ENCODE peak calls at places on chromosomes 11 and 22, in nine cellular contexts. One of them, this sample, is unnamed. For H3K4me1, the result is how much of the 10 kb centered on the place peaks cover.

GRCh38 chr22:43417555-43417954 is 5.7 kb downstream of the MPPED1 start:
- DNase-seq in Caco-2: no peak
- DNase-seq in kidney: no peak
- DNase-seq in colonic mucosa: no peak
- DNase-seq in PC-3: no peak
- DNase-seq in cardiac muscle cell: no peak
- DNase-seq in thoracic aorta: no peak
- DNase-seq in stomach: no peak
- DNase-seq in tibial artery: no peak
- DNase-seq in this sample: no peak

GRCh38 chr11:135075740-135076139 is 663.7 kb upstream of the B3GAT1 start:
- DNase-seq in Caco-2: peak
- DNase-seq in cardiac muscle cell: peak
- DNase-seq in tibial artery: peak
- DNase-seq in PC-3: peak
- DNase-seq in stomach: peak
- DNase-seq in thoracic aorta: peak
- DNase-seq in kidney: peak
- DNase-seq in colonic mucosa: peak
- DNase-seq in this sample: peak

GRCh38 chr11:363948-364761 is 5.1 kb upstream of the B4GALNT4 start:
- DNase-seq in PC-3: peak
- DNase-seq in kidney: peak
- DNase-seq in tibial artery: peak
- DNase-seq in Caco-2: peak
- DNase-seq in stomach: peak
- DNase-seq in colonic mucosa: peak
- DNase-seq in thoracic aorta: no peak
- DNase-seq in cardiac muscle cell: no peak
- DNase-seq in this sample: peak

GRCh38 chr22:25622011-25622410 is 57.5 kb downstream of the GRK3 start:
- DNase-seq in PC-3: no peak
- DNase-seq in colonic mucosa: no peak
- DNase-seq in tibial artery: no peak
- DNase-seq in stomach: no peak
- DNase-seq in kidney: no peak
- DNase-seq in Caco-2: no peak
- DNase-seq in thoracic aorta: no peak
- DNase-seq in cardiac muscle cell: peak
- DNase-seq in this sample: no peak

GRCh38 chr11:8298801-8299786 is 35.4 kb upstream of the LMO1 start:
- DNase-seq in stomach: peak
- DNase-seq in cardiac muscle cell: no peak
- DNase-seq in colonic mucosa: no peak
- DNase-seq in PC-3: no peak
- DNase-seq in Caco-2: no peak
- DNase-seq in tibial artery: peak
- DNase-seq in kidney: no peak
- DNase-seq in thoracic aorta: no peak
- DNase-seq in this sample: peak

GRCh38 chr11:58505849-58506248 is 2.1 kb downstream of the OR5B21 start:
- DNase-seq in stomach: no peak
- DNase-seq in thoracic aorta: no peak
- DNase-seq in PC-3: no peak
- DNase-seq in colonic mucosa: no peak
- DNase-seq in Caco-2: no peak
- DNase-seq in cardiac muscle cell: no peak
- DNase-seq in kidney: no peak
- DNase-seq in tibial artery: no peak
- DNase-seq in this sample: no peak

GRCh38 chr11:46249103-46249942 is 28.1 kb upstream of the CREB3L1 start:
- DNase-seq in Caco-2: no peak
- DNase-seq in colonic mucosa: no peak
- DNase-seq in PC-3: no peak
- DNase-seq in tibial artery: no peak
- DNase-seq in thoracic aorta: no peak
- DNase-seq in stomach: no peak
- DNase-seq in cardiac muscle cell: peak
- DNase-seq in kidney: no peak
- DNase-seq in this sample: no peak

GRCh38 chr11:9629064-9629463 is 34.8 kb upstream of the SWAP70 start:
- DNase-seq in thoracic aorta: no peak
- DNase-seq in tibial artery: no peak
- DNase-seq in kidney: no peak
- DNase-seq in colonic mucosa: no peak
- DNase-seq in cardiac muscle cell: no peak
- DNase-seq in PC-3: no peak
- DNase-seq in Caco-2: no peak
- DNase-seq in stomach: no peak
- DNase-seq in this sample: no peak

GRCh38 chr11:31940396-31941037 is 129.4 kb upstream of the PAX6 start:
- DNase-seq in cardiac muscle cell: peak
- DNase-seq in Caco-2: no peak
- DNase-seq in kidney: no peak
- DNase-seq in PC-3: no peak
- DNase-seq in thoracic aorta: no peak
- DNase-seq in tibial artery: no peak
- DNase-seq in colonic mucosa: no peak
- DNase-seq in stomach: no peak
- DNase-seq in this sample: no peak

GRCh38 chr11:104663190-104664140 is 234.8 kb downstream of the CASP12 start:
- DNase-seq in Caco-2: no peak
- DNase-seq in colonic mucosa: no peak
- DNase-seq in PC-3: peak
- DNase-seq in stomach: no peak
- DNase-seq in thoracic aorta: no peak
- DNase-seq in kidney: no peak
- DNase-seq in cardiac muscle cell: peak
- DNase-seq in tibial artery: no peak
- DNase-seq in this sample: no peak

GRCh38 chr11:44574620-44575287 is 9.3 kb downstream of the CD82 start:
- DNase-seq in stomach: peak
- DNase-seq in cardiac muscle cell: peak
- DNase-seq in PC-3: peak
- DNase-seq in Caco-2: no peak
- DNase-seq in kidney: no peak
- DNase-seq in tibial artery: no peak
- DNase-seq in colonic mucosa: no peak
- DNase-seq in thoracic aorta: no peak
- DNase-seq in this sample: peak

GRCh38 chr11:125990244-125990643 is 44.4 kb downstream of the VSIG10L2 start:
- DNase-seq in Caco-2: no peak
- DNase-seq in stomach: no peak
- DNase-seq in kidney: no peak
- DNase-seq in cardiac muscle cell: peak
- DNase-seq in tibial artery: no peak
- DNase-seq in colonic mucosa: no peak
- DNase-seq in thoracic aorta: no peak
- DNase-seq in PC-3: peak
- DNase-seq in this sample: no peak

GRCh38 chr11:124740277-124740882 is 638 bp downstream of the NRGN start:
- DNase-seq in stomach: no peak
- DNase-seq in thoracic aorta: no peak
- DNase-seq in kidney: peak
- DNase-seq in PC-3: peak
- DNase-seq in tibial artery: no peak
- DNase-seq in cardiac muscle cell: no peak
- DNase-seq in Caco-2: peak
- DNase-seq in colonic mucosa: no peak
- DNase-seq in this sample: peak

GRCh38 chr11:73507086-73507485 is 90.8 kb downstream of the FAM168A start:
- DNase-seq in cardiac muscle cell: no peak
- DNase-seq in kidney: no peak
- DNase-seq in thoracic aorta: no peak
- DNase-seq in stomach: no peak
- DNase-seq in PC-3: no peak
- DNase-seq in Caco-2: no peak
- DNase-seq in tibial artery: no peak
- DNase-seq in colonic mucosa: no peak
- DNase-seq in this sample: no peak

GRCh38 chr22:30922151-30922611 is 46.4 kb downstream of the MORC2 start:
- DNase-seq in cardiac muscle cell: peak
- DNase-seq in PC-3: no peak
- DNase-seq in stomach: peak
- DNase-seq in colonic mucosa: peak
- DNase-seq in thoracic aorta: no peak
- DNase-seq in Caco-2: peak
- DNase-seq in tibial artery: peak
- DNase-seq in kidney: peak
- DNase-seq in this sample: peak

GRCh38 chr11:100273066-100273815 is 413.8 kb upstream of the ARHGAP42 start:
- DNase-seq in colonic mucosa: no peak
- DNase-seq in kidney: peak
- DNase-seq in cardiac muscle cell: no peak
- DNase-seq in Caco-2: no peak
- DNase-seq in thoracic aorta: no peak
- DNase-seq in tibial artery: no peak
- DNase-seq in PC-3: no peak
- DNase-seq in stomach: no peak
- DNase-seq in this sample: no peak
- TF ChIP-seq CTCF in colonic mucosa: no peak
- TF ChIP-seq CTCF in kidney: no peak
- TF ChIP-seq CTCF in cardiac muscle cell: no peak
- TF ChIP-seq CTCF in Caco-2: no peak
- TF ChIP-seq CTCF in thoracic aorta: no peak
- TF ChIP-seq CTCF in tibial artery: no peak
- TF ChIP-seq CTCF in PC-3: no peak
- TF ChIP-seq CTCF in stomach: no peak
- TF ChIP-seq CTCF in this sample: no peak

DNA sequence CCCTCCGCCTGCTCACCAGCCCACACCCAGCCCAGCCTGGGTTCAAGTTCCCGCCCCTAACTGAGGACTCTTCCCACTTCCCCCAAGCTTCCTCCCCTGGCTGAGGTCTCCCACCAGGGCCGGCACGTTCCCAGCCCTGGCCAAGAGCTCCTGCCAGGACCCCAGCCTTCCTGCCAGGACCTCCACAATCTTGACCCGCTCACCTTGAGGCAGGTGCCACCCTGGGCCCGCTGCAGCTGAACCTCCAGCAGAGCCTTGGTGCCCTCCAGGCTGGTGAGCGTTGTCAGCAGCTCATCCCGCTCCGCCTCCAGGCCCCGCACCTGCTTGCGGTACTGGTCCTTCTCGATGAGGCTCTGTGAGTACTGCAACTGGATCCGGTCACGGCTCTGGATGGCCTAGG is 13.2 kb downstream of the CARD10 start:
- DNase-seq in PC-3: no peak
- DNase-seq in cardiac muscle cell: no peak
- DNase-seq in stomach: no peak
- DNase-seq in tibial artery: no peak
- DNase-seq in thoracic aorta: no peak
- DNase-seq in colonic mucosa: no peak
- DNase-seq in kidney: no peak
- DNase-seq in Caco-2: no peak
- DNase-seq in this sample: no peak
- H3K4me1 ChIP-seq in PC-3: under half
- H3K4me1 ChIP-seq in cardiac muscle cell: under half
- H3K4me1 ChIP-seq in stomach: under half
- H3K4me1 ChIP-seq in tibial artery: under half
- H3K4me1 ChIP-seq in thoracic aorta: under half
- H3K4me1 ChIP-seq in colonic mucosa: under half
- H3K4me1 ChIP-seq in kidney: under half
- H3K4me1 ChIP-seq in Caco-2: under half
- H3K4me1 ChIP-seq in this sample: under half

DNA sequence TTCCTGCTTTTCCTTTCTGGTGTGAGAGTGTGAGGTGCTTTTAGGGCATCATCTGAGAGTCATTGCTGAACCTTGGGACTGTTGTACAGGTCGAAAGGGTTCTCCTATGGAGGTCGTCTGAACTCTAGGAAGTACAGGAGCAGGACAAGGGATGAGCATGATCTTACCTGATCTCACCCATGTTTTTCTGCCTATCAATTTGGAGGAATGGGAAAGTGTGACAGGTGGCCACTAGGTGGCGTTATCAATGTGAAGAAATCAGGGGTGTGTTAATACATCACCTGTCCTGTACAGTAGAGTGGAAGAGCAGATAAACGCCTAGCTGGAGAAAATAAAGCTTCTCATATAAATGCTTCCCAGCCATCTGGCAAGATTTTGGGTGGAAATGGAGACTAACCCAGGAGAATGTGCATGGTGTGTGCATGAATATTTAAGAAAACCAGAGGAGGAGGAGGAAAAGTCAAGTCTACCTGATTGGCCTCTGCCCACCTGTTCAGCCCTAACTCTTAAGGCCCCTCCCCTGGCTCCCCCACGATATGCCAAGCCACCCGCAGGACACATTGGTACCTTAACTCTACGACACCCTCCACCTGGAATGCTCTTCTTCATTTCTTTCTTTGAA is 72.0 kb upstream of the NARS2 start:
- DNase-seq in PC-3: peak
- DNase-seq in kidney: no peak
- DNase-seq in Caco-2: peak
- DNase-seq in colonic mucosa: peak
- DNase-seq in thoracic aorta: no peak
- DNase-seq in tibial artery: no peak
- DNase-seq in cardiac muscle cell: peak
- DNase-seq in stomach: peak
- DNase-seq in this sample: no peak
- TF ChIP-seq CTCF in PC-3: peak
- TF ChIP-seq CTCF in kidney: peak
- TF ChIP-seq CTCF in Caco-2: peak
- TF ChIP-seq CTCF in colonic mucosa: peak
- TF ChIP-seq CTCF in thoracic aorta: peak
- TF ChIP-seq CTCF in tibial artery: peak
- TF ChIP-seq CTCF in cardiac muscle cell: peak
- TF ChIP-seq CTCF in stomach: peak
- TF ChIP-seq CTCF in this sample: peak

GRCh38 chr22:36369922-36370781 is 17.6 kb downstream of the MYH9 start:
- DNase-seq in tibial artery: peak
- DNase-seq in Caco-2: no peak
- DNase-seq in PC-3: no peak
- DNase-seq in stomach: peak
- DNase-seq in colonic mucosa: peak
- DNase-seq in kidney: no peak
- DNase-seq in cardiac muscle cell: peak
- DNase-seq in thoracic aorta: no peak
- DNase-seq in this sample: peak

GRCh38 chr22:36374603-36375024 is 13.2 kb downstream of the MYH9 start:
- DNase-seq in colonic mucosa: no peak
- DNase-seq in cardiac muscle cell: peak
- DNase-seq in thoracic aorta: no peak
- DNase-seq in kidney: peak
- DNase-seq in PC-3: peak
- DNase-seq in Caco-2: no peak
- DNase-seq in tibial artery: peak
- DNase-seq in stomach: peak
- DNase-seq in this sample: peak

GRCh38 chr22:36373258-36373579 is 14.5 kb downstream of the MYH9 start:
- DNase-seq in cardiac muscle cell: no peak
- DNase-seq in thoracic aorta: no peak
- DNase-seq in tibial artery: peak
- DNase-seq in Caco-2: no peak
- DNase-seq in stomach: no peak
- DNase-seq in colonic mucosa: no peak
- DNase-seq in kidney: peak
- DNase-seq in PC-3: peak
- DNase-seq in this sample: no peak

GRCh38 chr22:36369004-36369921 is 18.5 kb downstream of the MYH9 start:
- DNase-seq in colonic mucosa: no peak
- DNase-seq in thoracic aorta: no peak
- DNase-seq in tibial artery: no peak
- DNase-seq in PC-3: no peak
- DNase-seq in cardiac muscle cell: no peak
- DNase-seq in stomach: no peak
- DNase-seq in kidney: no peak
- DNase-seq in Caco-2: no peak
- DNase-seq in this sample: no peak

GRCh38 chr22:36371920-36372319 is 15.8 kb downstream of the MYH9 start:
- DNase-seq in PC-3: no peak
- DNase-seq in stomach: no peak
- DNase-seq in tibial artery: no peak
- DNase-seq in thoracic aorta: no peak
- DNase-seq in cardiac muscle cell: no peak
- DNase-seq in colonic mucosa: no peak
- DNase-seq in kidney: no peak
- DNase-seq in Caco-2: no peak
- DNase-seq in this sample: no peak
- H3K4me1 ChIP-seq in PC-3: half or more
- H3K4me1 ChIP-seq in stomach: half or more
- H3K4me1 ChIP-seq in tibial artery: under half
- H3K4me1 ChIP-seq in thoracic aorta: half or more
- H3K4me1 ChIP-seq in cardiac muscle cell: half or more
- H3K4me1 ChIP-seq in colonic mucosa: half or more
- H3K4me1 ChIP-seq in kidney: half or more
- H3K4me1 ChIP-seq in Caco-2: half or more
- H3K4me1 ChIP-seq in this sample: half or more

This sample was measured in Peyer's patch.